ENCODE peak calls at places on chromosomes 7 and 10, in six cellular contexts. One of them, this sample, is unnamed.

GRCh38 chr7:9242604-9243003 is 809.2 kb downstream of the NXPH1 start:
- DNase-seq in heart right ventricle: no peak
- DNase-seq in A549: no peak
- DNase-seq in tibial nerve: no peak
- DNase-seq in substantia nigra: no peak
- DNase-seq in NCI-H1092: no peak
- DNase-seq in this sample: no peak

GRCh38 chr7:89021741-89022140 is 226.2 kb upstream of the TEX47 start:
- DNase-seq in heart right ventricle: no peak
- DNase-seq in NCI-H1092: no peak
- DNase-seq in A549: no peak
- DNase-seq in substantia nigra: no peak
- DNase-seq in tibial nerve: no peak
- DNase-seq in this sample: no peak

GRCh38 chr10:65340340-65340739 is 1585.5 kb upstream of the LRRTM3 start:
- DNase-seq in A549: no peak
- DNase-seq in tibial nerve: no peak
- DNase-seq in NCI-H1092: no peak
- DNase-seq in heart right ventricle: no peak
- DNase-seq in substantia nigra: no peak
- DNase-seq in this sample: no peak

GRCh38 chr7:106041140-106041717 is 70.9 kb downstream of the SYPL1 start:
- DNase-seq in heart right ventricle: no peak
- DNase-seq in tibial nerve: no peak
- DNase-seq in substantia nigra: no peak
- DNase-seq in NCI-H1092: peak
- DNase-seq in A549: peak
- DNase-seq in this sample: peak

GRCh38 chr10:98296514-98296913 is 28.5 kb upstream of the LOXL4 start:
- DNase-seq in substantia nigra: no peak
- DNase-seq in tibial nerve: no peak
- DNase-seq in A549: no peak
- DNase-seq in heart right ventricle: no peak
- DNase-seq in NCI-H1092: no peak
- DNase-seq in this sample: peak

GRCh38 chr10:19014034-19014433 is 34.6 kb upstream of the MALRD1 start:
- DNase-seq in heart right ventricle: no peak
- DNase-seq in substantia nigra: no peak
- DNase-seq in tibial nerve: no peak
- DNase-seq in NCI-H1092: no peak
- DNase-seq in A549: no peak
- DNase-seq in this sample: peak

GRCh38 chr7:133709036-133709880 is 417.9 kb upstream of the LRGUK start:
- DNase-seq in NCI-H1092: no peak
- DNase-seq in tibial nerve: no peak
- DNase-seq in A549: no peak
- DNase-seq in substantia nigra: no peak
- DNase-seq in heart right ventricle: no peak
- DNase-seq in this sample: no peak

GRCh38 chr7:55140221-55140980 is 121.6 kb downstream of the EGFR start:
- DNase-seq in NCI-H1092: no peak
- DNase-seq in substantia nigra: no peak
- DNase-seq in tibial nerve: no peak
- DNase-seq in heart right ventricle: peak
- DNase-seq in A549: no peak
- DNase-seq in this sample: peak

GRCh38 chr10:7043051-7043653 is 367.7 kb downstream of the SFMBT2 start:
- DNase-seq in NCI-H1092: no peak
- DNase-seq in tibial nerve: no peak
- DNase-seq in A549: no peak
- DNase-seq in substantia nigra: no peak
- DNase-seq in heart right ventricle: no peak
- DNase-seq in this sample: no peak

GRCh38 chr10:76998451-76998850 is 639.2 kb downstream of the KCNMA1 start:
- DNase-seq in A549: no peak
- DNase-seq in heart right ventricle: no peak
- DNase-seq in tibial nerve: no peak
- DNase-seq in substantia nigra: no peak
- DNase-seq in NCI-H1092: peak
- DNase-seq in this sample: no peak

GRCh38 chr10:3206516-3207157 is 34.1 kb upstream of the PITRM1 start:
- DNase-seq in A549: no peak
- DNase-seq in tibial nerve: no peak
- DNase-seq in substantia nigra: no peak
- DNase-seq in NCI-H1092: no peak
- DNase-seq in heart right ventricle: no peak
- DNase-seq in this sample: no peak

GRCh38 chr10:60646966-60647796 is 131.1 kb upstream of the CDK1 start:
- DNase-seq in heart right ventricle: peak
- DNase-seq in tibial nerve: peak
- DNase-seq in substantia nigra: no peak
- DNase-seq in A549: peak
- DNase-seq in NCI-H1092: peak
- DNase-seq in this sample: peak

GRCh38 chr10:110806335-110806734 is 65.4 kb upstream of the PDCD4 start:
- DNase-seq in heart right ventricle: no peak
- DNase-seq in NCI-H1092: no peak
- DNase-seq in substantia nigra: no peak
- DNase-seq in tibial nerve: no peak
- DNase-seq in A549: no peak
- DNase-seq in this sample: no peak

GRCh38 chr7:95927781-95928180 is 155.4 kb downstream of the DYNC1I1 start:
- DNase-seq in heart right ventricle: peak
- DNase-seq in A549: no peak
- DNase-seq in NCI-H1092: peak
- DNase-seq in substantia nigra: no peak
- DNase-seq in tibial nerve: no peak
- DNase-seq in this sample: no peak

GRCh38 chr10:110399163-110400094 is 94.7 kb upstream of the SMNDC1 start:
- DNase-seq in heart right ventricle: peak
- DNase-seq in substantia nigra: no peak
- DNase-seq in NCI-H1092: no peak
- DNase-seq in A549: peak
- DNase-seq in tibial nerve: no peak
- DNase-seq in this sample: peak

GRCh38 chr10:60573342-60573741 is 183.7 kb upstream of the ANK3 start:
- DNase-seq in A549: no peak
- DNase-seq in tibial nerve: no peak
- DNase-seq in NCI-H1092: no peak
- DNase-seq in heart right ventricle: no peak
- DNase-seq in substantia nigra: no peak
- DNase-seq in this sample: no peak

GRCh38 chr7:81627565-81628287 is 142.1 kb downstream of the HGF start:
- DNase-seq in NCI-H1092: no peak
- DNase-seq in substantia nigra: no peak
- DNase-seq in A549: no peak
- DNase-seq in tibial nerve: no peak
- DNase-seq in heart right ventricle: no peak
- DNase-seq in this sample: peak

GRCh38 chr7:94509879-94510581 is 421 bp downstream of the CASD1 start:
- DNase-seq in NCI-H1092: peak
- DNase-seq in A549: peak
- DNase-seq in tibial nerve: peak
- DNase-seq in heart right ventricle: peak
- DNase-seq in substantia nigra: peak
- DNase-seq in this sample: peak

GRCh38 chr10:130230611-130231010 is 94.4 kb downstream of the GLRX3 start:
- DNase-seq in A549: no peak
- DNase-seq in tibial nerve: no peak
- DNase-seq in substantia nigra: no peak
- DNase-seq in NCI-H1092: no peak
- DNase-seq in heart right ventricle: no peak
- DNase-seq in this sample: no peak

GRCh38 chr7:47968852-47969774 is 10.3 kb downstream of the HUS1 start:
- DNase-seq in heart right ventricle: peak
- DNase-seq in A549: peak
- DNase-seq in tibial nerve: peak
- DNase-seq in NCI-H1092: peak
- DNase-seq in substantia nigra: peak
- DNase-seq in this sample: peak

GRCh38 chr10:116608683-116609594 is 11.8 kb upstream of the PNLIPRP2 start:
- DNase-seq in tibial nerve: no peak
- DNase-seq in NCI-H1092: no peak
- DNase-seq in heart right ventricle: no peak
- DNase-seq in A549: no peak
- DNase-seq in substantia nigra: no peak
- DNase-seq in this sample: no peak

GRCh38 chr10:62130948-62131347 is 137.7 kb downstream of the RTKN2 start:
- DNase-seq in heart right ventricle: peak
- DNase-seq in tibial nerve: no peak
- DNase-seq in A549: no peak
- DNase-seq in NCI-H1092: no peak
- DNase-seq in substantia nigra: no peak
- DNase-seq in this sample: peak

GRCh38 chr7:16982640-16983103 is 100.9 kb upstream of the AGR3 start:
- DNase-seq in A549: no peak
- DNase-seq in substantia nigra: peak
- DNase-seq in heart right ventricle: no peak
- DNase-seq in NCI-H1092: peak
- DNase-seq in tibial nerve: no peak
- DNase-seq in this sample: peak

GRCh38 chr7:84204655-84205054 is 10.1 kb upstream of the SEMA3A start:
- DNase-seq in NCI-H1092: no peak
- DNase-seq in substantia nigra: no peak
- DNase-seq in heart right ventricle: no peak
- DNase-seq in tibial nerve: no peak
- DNase-seq in A549: no peak
- DNase-seq in this sample: peak

GRCh38 chr7:139583826-139584553 is 60.5 kb downstream of the CLEC2L start:
- DNase-seq in A549: no peak
- DNase-seq in substantia nigra: no peak
- DNase-seq in heart right ventricle: no peak
- DNase-seq in tibial nerve: no peak
- DNase-seq in NCI-H1092: no peak
- DNase-seq in this sample: no peak

GRCh38 chr10:119222531-119222930 is 15.2 kb downstream of the GRK5 start:
- DNase-seq in A549: no peak
- DNase-seq in NCI-H1092: no peak
- DNase-seq in heart right ventricle: no peak
- DNase-seq in tibial nerve: no peak
- DNase-seq in substantia nigra: no peak
- DNase-seq in this sample: no peak

GRCh38 chr7:43303740-43304241 is 191.3 kb downstream of the HECW1 start:
- DNase-seq in heart right ventricle: no peak
- DNase-seq in A549: no peak
- DNase-seq in substantia nigra: no peak
- DNase-seq in NCI-H1092: no peak
- DNase-seq in tibial nerve: no peak
- DNase-seq in this sample: peak

GRCh38 chr10:117174439-117175214 is 22.7 kb upstream of the KCNK18 start:
- DNase-seq in substantia nigra: peak
- DNase-seq in A549: peak
- DNase-seq in heart right ventricle: peak
- DNase-seq in NCI-H1092: peak
- DNase-seq in tibial nerve: peak
- DNase-seq in this sample: peak

GRCh38 chr7:5636446-5636835 is 145.0 kb downstream of the RNF216 start:
- DNase-seq in A549: no peak
- DNase-seq in heart right ventricle: no peak
- DNase-seq in NCI-H1092: no peak
- DNase-seq in substantia nigra: peak
- DNase-seq in tibial nerve: no peak
- DNase-seq in this sample: no peak

GRCh38 chr7:93799750-93800357 is 90.7 kb downstream of the TFPI2 start:
- DNase-seq in A549: peak
- DNase-seq in heart right ventricle: no peak
- DNase-seq in substantia nigra: no peak
- DNase-seq in tibial nerve: no peak
- DNase-seq in NCI-H1092: no peak
- DNase-seq in this sample: peak

GRCh38 chr7:110534241-110534931 is 556.5 kb upstream of the LRRN3 start:
- DNase-seq in NCI-H1092: no peak
- DNase-seq in A549: peak
- DNase-seq in heart right ventricle: peak
- DNase-seq in substantia nigra: no peak
- DNase-seq in tibial nerve: no peak
- DNase-seq in this sample: peak

GRCh38 chr7:513521-514166 is 6.0 kb downstream of the PDGFA start:
- DNase-seq in substantia nigra: no peak
- DNase-seq in tibial nerve: no peak
- DNase-seq in A549: no peak
- DNase-seq in heart right ventricle: no peak
- DNase-seq in NCI-H1092: no peak
- DNase-seq in this sample: peak

GRCh38 chr10:82256275-82256674 is 381.3 kb downstream of the NRG3 start:
- DNase-seq in tibial nerve: no peak
- DNase-seq in heart right ventricle: no peak
- DNase-seq in NCI-H1092: no peak
- DNase-seq in substantia nigra: no peak
- DNase-seq in A549: no peak
- DNase-seq in this sample: no peak

GRCh38 chr7:81956520-81956919 is 186.7 kb upstream of the HGF start:
- DNase-seq in A549: peak
- DNase-seq in substantia nigra: no peak
- DNase-seq in tibial nerve: peak
- DNase-seq in heart right ventricle: peak
- DNase-seq in NCI-H1092: no peak
- DNase-seq in this sample: peak

This sample was measured in IMR-90.